ENCODE peak calls at places on chromosome 11, in six cellular contexts. K is HepG2, F is OCI-LY7, L is fibroblast of the aortic adventitia, T is cardiac fibroblast, X is uterus. U is an unnamed sample.

GRCh38 chr11:126857860-126858808 is 142.4 kb downstream of the KIRREL3 start:
- DNase-seq in K (no peak), F (no peak), L (peak), T (peak), X (no peak), U (peak)

GRCh38 chr11:8865304-8865703 is 45.7 kb upstream of the AKIP1 start:
- DNase-seq in K (no peak), F (no peak), L (no peak), T (peak), X (no peak), U (no peak)

GRCh38 chr11:79404325-79404724 is 36.5 kb downstream of the TENM4 start:
- DNase-seq in K (no peak), F (no peak), L (peak), T (peak), X (peak), U (peak)

GRCh38 chr11:74647831-74648230 is 55.4 kb downstream of the POLD3 start:
- DNase-seq in K (no peak), F (no peak), L (no peak), T (no peak), X (no peak), U (no peak)

GRCh38 chr11:68373189-68373809 is 60.9 kb downstream of the LRP5 start:
- DNase-seq in K (no peak), F (no peak), L (peak), T (peak), X (peak), U (peak)

GRCh38 chr11:63939351-63939920 is 634 bp downstream of the NAA40 start:
- DNase-seq in K (no peak), F (peak), L (peak), T (peak), X (no peak), U (no peak)

GRCh38 chr11:90243534-90243933 is 20.7 kb upstream of the CHORDC1 start:
- DNase-seq in K (no peak), F (no peak), L (no peak), T (no peak), X (no peak), U (no peak)

GRCh38 chr11:104001474-104001873 is 35.0 kb upstream of the DDI1 start:
- DNase-seq in K (no peak), F (no peak), L (peak), T (peak), X (no peak), U (peak)

GRCh38 chr11:59918987-59919589 is 19.1 kb upstream of the OOSP1 start:
- DNase-seq in K (peak), F (peak), L (peak), T (peak), X (no peak), U (peak)

GRCh38 chr11:13358871-13359270 is 81.3 kb downstream of the BMAL1 start:
- DNase-seq in K (no peak), F (no peak), L (no peak), T (no peak), X (no peak), U (peak)

GRCh38 chr11:44011797-44012196 is 36.0 kb upstream of the ACCSL start:
- DNase-seq in K (no peak), F (no peak), L (peak), T (no peak), X (no peak), U (peak)

GRCh38 chr11:22337571-22338464 is at the start of gene SLC17A6:
- DNase-seq in K (peak), F (peak), L (peak), T (peak), X (no peak), U (peak)

GRCh38 chr11:88480217-88480616 is 142.7 kb upstream of the CTSC start:
- DNase-seq in K (no peak), F (no peak), L (peak), T (peak), X (peak), U (peak)

GRCh38 chr11:75463106-75463774 is 30.2 kb upstream of the KLHL35 start:
- DNase-seq in K (no peak), F (no peak), L (no peak), T (peak), X (no peak), U (no peak)

GRCh38 chr11:128891410-128891861 is 280 bp downstream of the KCNJ5 start:
- DNase-seq in K (no peak), F (no peak), L (no peak), T (no peak), X (no peak), U (no peak)

GRCh38 chr11:6566704-6567370 is 36.6 kb downstream of the RRP8 start:
- DNase-seq in K (no peak), F (no peak), L (no peak), T (no peak), X (no peak), U (no peak)

GRCh38 chr11:116267146-116267545 is 505.6 kb downstream of the BUD13 start:
- DNase-seq in K (no peak), F (no peak), L (no peak), T (no peak), X (no peak), U (no peak)

GRCh38 chr11:18171377-18172000 is 1.1 kb upstream of the MRGPRX4 start:
- DNase-seq in K (peak), F (peak), L (no peak), T (peak), X (no peak), U (peak)

GRCh38 chr11:47171856-47172255 is 4.8 kb downstream of the ARFGAP2 start:
- DNase-seq in K (no peak), F (no peak), L (no peak), T (no peak), X (no peak), U (no peak)

GRCh38 chr11:26623076-26623666 is 51.1 kb upstream of the MUC15 start:
- DNase-seq in K (no peak), F (no peak), L (peak), T (no peak), X (no peak), U (peak)

GRCh38 chr11:43947815-43948214 is 5.4 kb downstream of the C11orf96 start:
- DNase-seq in K (no peak), F (no peak), L (no peak), T (no peak), X (peak), U (no peak)

GRCh38 chr11:2439820-2440219 is 4.5 kb downstream of the TRPM5 start:
- DNase-seq in K (no peak), F (no peak), L (no peak), T (no peak), X (no peak), U (no peak)

GRCh38 chr11:8814209-8814922 is 96.6 kb upstream of the AKIP1 start:
- DNase-seq in K (no peak), F (peak), L (no peak), T (no peak), X (no peak), U (no peak)

GRCh38 chr11:12784445-12784844 is 110.2 kb downstream of the TEAD1 start:
- DNase-seq in K (no peak), F (no peak), L (no peak), T (no peak), X (no peak), U (peak)

GRCh38 chr11:19816817-19817216 is 104.2 kb downstream of the NAV2 start:
- DNase-seq in K (no peak), F (no peak), L (no peak), T (no peak), X (no peak), U (no peak)

GRCh38 chr11:3161309-3161708 is 3.8 kb downstream of the OSBPL5 start:
- DNase-seq in K (no peak), F (no peak), L (no peak), T (no peak), X (peak), U (peak)

GRCh38 chr11:61547246-61547645 is 33.6 kb downstream of the SYT7 start:
- DNase-seq in K (no peak), F (no peak), L (no peak), T (no peak), X (no peak), U (no peak)

GRCh38 chr11:8080674-8081590 is at the start of gene TUB:
- DNase-seq in K (no peak), F (no peak), L (no peak), T (peak), X (peak), U (peak)

GRCh38 chr11:44950036-44950624 is 553 bp downstream of the TP53I11 start:
- DNase-seq in K (no peak), F (no peak), L (no peak), T (no peak), X (peak), U (no peak)

GRCh38 chr11:15159085-15159484 is 44.4 kb downstream of the INSC start:
- DNase-seq in K (no peak), F (peak), L (peak), T (peak), X (no peak), U (peak)

GRCh38 chr11:64583296-64584262 is 7.4 kb upstream of the SLC22A12 start:
- DNase-seq in K (no peak), F (no peak), L (no peak), T (peak), X (no peak), U (peak)

GRCh38 chr11:100397401-100397800 is 289.7 kb upstream of the ARHGAP42 start:
- DNase-seq in K (no peak), F (no peak), L (no peak), T (no peak), X (no peak), U (no peak)

GRCh38 chr11:66861774-66862558 is 5.1 kb downstream of the LRFN4 start:
- DNase-seq in K (no peak), F (no peak), L (no peak), T (no peak), X (no peak), U (no peak)

GRCh38 chr11:84036664-84037194 is 750.6 kb upstream of the CCDC90B start:
- DNase-seq in K (no peak), F (no peak), L (no peak), T (no peak), X (no peak), U (no peak)

GRCh38 chr11:111001986-111002616 is 243.4 kb upstream of the POU2AF2 start:
- DNase-seq in K (no peak), F (no peak), L (peak), T (peak), X (no peak), U (peak)
- H3K4me3 ChIP-seq in K (no peak), F (no peak), L (no peak), T (no peak), X (no peak), U (no peak)

GRCh38 chr11:69943506-69943905 is 124.3 kb upstream of the FGF3 start:
- DNase-seq in K (no peak), F (no peak), L (no peak), T (no peak), X (no peak), U (no peak)

GRCh38 chr11:69944146-69944795 is 125.1 kb upstream of the FGF3 start:
- DNase-seq in K (no peak), F (no peak), L (no peak), T (no peak), X (no peak), U (no peak)

GRCh38 chr11:69942333-69942820 is 123.2 kb upstream of the FGF3 start:
- DNase-seq in K (no peak), F (no peak), L (no peak), T (no peak), X (no peak), U (no peak)

GRCh38 chr11:69941546-69942332 is 122.5 kb upstream of the FGF3 start:
- DNase-seq in K (no peak), F (no peak), L (no peak), T (no peak), X (no peak), U (no peak)

GRCh38 chr11:69943066-69943465 is 123.8 kb upstream of the FGF3 start:
- DNase-seq in K (peak), F (no peak), L (peak), T (no peak), X (no peak), U (no peak)
- TF ChIP-seq CTCF in K (peak), F (no peak), L (no peak), T (no peak), X (no peak), U (no peak)

GRCh38 chr11:121459413-121460041 is 6.8 kb upstream of the SORL1-AS1 start:
- DNase-seq in K (peak), F (no peak), L (no peak), T (no peak), X (no peak), U (no peak)

GRCh38 chr11:121458551-121458950 is 5.8 kb upstream of the SORL1-AS1 start:
- DNase-seq in K (no peak), F (no peak), L (no peak), T (no peak), X (no peak), U (no peak)

GRCh38 chr11:121463689-121464335 is 11.0 kb upstream of the SORL1-AS1 start:
- DNase-seq in K (no peak), F (no peak), L (no peak), T (no peak), X (no peak), U (no peak)

GRCh38 chr11:121461843-121462242 is 9.1 kb upstream of the SORL1-AS1 start:
- DNase-seq in K (no peak), F (no peak), L (no peak), T (no peak), X (no peak), U (no peak)

GRCh38 chr11:121460941-121461514 is 8.3 kb upstream of the SORL1-AS1 start:
- DNase-seq in K (peak), F (no peak), L (no peak), T (no peak), X (no peak), U (no peak)
- H3K4me3 ChIP-seq in K (no peak), F (peak), L (no peak), T (no peak), X (no peak), U (no peak)

DNA sequence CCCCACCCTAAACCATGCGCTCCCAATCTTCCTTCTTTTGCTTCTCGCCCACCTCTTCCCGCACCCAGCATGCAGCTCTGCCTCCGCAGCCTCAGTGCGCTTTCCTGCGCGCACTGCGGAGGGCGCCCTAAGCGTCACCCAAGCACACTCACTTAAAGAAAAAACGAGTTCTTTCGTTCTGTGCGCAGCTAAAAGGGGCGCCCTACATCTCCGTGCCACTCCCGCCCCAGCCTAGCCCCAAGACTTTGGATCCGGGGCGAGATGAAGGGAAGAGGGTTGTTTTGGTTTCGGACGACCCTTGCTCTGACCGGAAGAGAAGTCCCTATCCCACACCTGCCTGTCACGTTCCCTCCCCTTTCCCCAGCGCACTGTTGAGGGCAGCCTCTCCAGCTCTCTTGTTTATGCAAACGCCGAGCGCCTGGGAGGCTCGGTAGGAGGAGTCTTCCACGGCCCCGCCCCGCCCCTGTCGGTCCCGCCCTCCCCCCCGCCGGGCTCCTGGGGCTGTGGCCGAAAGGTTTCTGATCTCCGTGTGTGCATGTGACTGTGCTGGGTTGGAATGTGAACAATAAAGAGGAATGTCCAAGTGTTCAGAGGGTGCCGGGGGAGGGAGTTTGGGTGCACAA is 5.3 kb downstream of the VSIG2 start:
- DNase-seq in K (peak), F (peak), L (peak), T (peak), X (peak), U (peak)
- TF ChIP-seq CTCF in K (peak), F (peak), L (peak), T (peak), X (peak), U (peak)

GRCh38 chr11:846496-847098 is 3.9 kb downstream of the TSPAN4 start:
- DNase-seq in K (no peak), F (no peak), L (peak), T (no peak), X (no peak), U (peak)
- H3K4me3 ChIP-seq in K (no peak), F (no peak), L (peak), T (no peak), X (no peak), U (no peak)

GRCh38 chr11:108871152-108871551 is 206.3 kb downstream of the DDX10 start:
- DNase-seq in K (peak), F (peak), L (peak), T (peak), X (no peak), U (peak)
- TF ChIP-seq CTCF in K (peak), F (peak), L (peak), T (peak), X (peak), U (peak)

GRCh38 chr11:119335655-119336543 is 1.6 kb downstream of the RNF26 start:
- DNase-seq in K (no peak), F (no peak), L (no peak), T (no peak), X (no peak), U (no peak)
- H3K4me3 ChIP-seq in K (peak), F (peak), L (peak), T (peak), X (no peak), U (no peak)

U was measured in fibroblast of mammary gland.